ENCODE peak calls at places on chromosomes 6 and 20, in six cellular contexts. G, E, Z, D, T and Q are unnamed samples.

GRCh38 chr6:148852688-148853087 is 105.9 kb downstream of the UST start:
- DNase-seq in Z (no peak), G (no peak), E (no peak), T (no peak), D (no peak), Q (no peak)

GRCh38 chr20:37823276-37823980 is 79.5 kb upstream of the VSTM2L start:
- DNase-seq in Z (no peak), T (no peak), D (no peak), E (peak; percentile 52), G (no peak), Q (no peak)

GRCh38 chr6:88251261-88251660 is 85.1 kb upstream of the CNR1 start:
- DNase-seq in T (no peak), D (no peak), E (no peak), Z (no peak), G (no peak), Q (no peak)

GRCh38 chr6:14349507-14349906 is 231.9 kb downstream of the CD83 start:
- DNase-seq in E (no peak), T (no peak), G (no peak), Z (no peak), D (no peak), Q (no peak)

GRCh38 chr20:35104685-35105295 is 12.2 kb upstream of the TRPC4AP start:
- DNase-seq in D (no peak), Z (no peak), G (no peak), T (no peak), E (no peak), Q (no peak)

GRCh38 chr6:149248688-149249369 is 68.7 kb upstream of the TAB2 start:
- DNase-seq in G (no peak), E (peak; percentile 27), Z (no peak), T (no peak), D (no peak), Q (peak; percentile 88)

GRCh38 chr6:44593539-44593944 is 206.0 kb downstream of the CDC5L start:
- DNase-seq in D (peak; percentile 73), G (peak; percentile 13), Z (peak; percentile 28), T (peak; percentile 22), E (no peak), Q (peak; percentile 44)

GRCh38 chr6:44820366-44821158 is 433.1 kb downstream of the CDC5L start:
- DNase-seq in D (no peak), T (no peak), E (peak; percentile 26), Z (no peak), G (no peak), Q (no peak)

GRCh38 chr20:49865559-49865958 is 49.8 kb downstream of the SPATA2 start:
- DNase-seq in G (no peak), D (no peak), Z (no peak), T (no peak), E (no peak), Q (no peak)

GRCh38 chr20:21202284-21202683 is 76.4 kb downstream of the KIZ start:
- DNase-seq in D (no peak), G (no peak), Z (no peak), T (no peak), E (peak; percentile 17), Q (no peak)

GRCh38 chr6:158969148-158969547 is 30.9 kb downstream of the RSPH3 start:
- DNase-seq in E (no peak), D (peak; percentile 21), G (no peak), T (no peak), Z (no peak), Q (no peak)

GRCh38 chr6:44072959-44073611 is 54.2 kb downstream of the MRPL14 start:
- DNase-seq in E (peak; percentile 86), Z (peak; percentile 72), G (peak; percentile 65), T (peak; percentile 77), D (peak; percentile 94), Q (peak; percentile 90)

GRCh38 chr20:24681634-24682495 is 212.4 kb downstream of the SYNDIG1 start:
- DNase-seq in Z (no peak), G (no peak), T (no peak), E (no peak), D (no peak), Q (no peak)

GRCh38 chr6:18207949-18208348 is 52.7 kb downstream of the KDM1B start:
- DNase-seq in G (no peak), Z (no peak), T (no peak), E (no peak), D (no peak), Q (no peak)

GRCh38 chr6:18262812-18263560 is 1.3 kb downstream of the DEK start:
- DNase-seq in G (no peak), E (peak; percentile 29), T (no peak), Z (no peak), D (peak; percentile 79), Q (peak; percentile 42)

GRCh38 chr6:54860739-54861138 is 14.2 kb downstream of the FAM83B start:
- DNase-seq in E (peak; percentile 78), G (no peak), T (no peak), D (no peak), Z (no peak), Q (no peak)

GRCh38 chr20:34708621-34709043 is 4.5 kb downstream of the TP53INP2 start:
- DNase-seq in D (peak; percentile 60), G (peak; percentile 49), E (no peak), T (peak; percentile 60), Z (peak; percentile 72), Q (peak; percentile 77)

GRCh38 chr6:74731921-74732320 is 473.9 kb downstream of the COL12A1 start:
- DNase-seq in D (no peak), E (peak; percentile 27), T (no peak), Z (no peak), G (no peak), Q (no peak)

GRCh38 chr6:134145786-134146185 is 93.4 kb upstream of the SLC2A12 start:
- DNase-seq in G (no peak), T (no peak), Z (no peak), E (no peak), D (peak; percentile 25), Q (no peak)

GRCh38 chr6:136582702-136583471 is 32.7 kb upstream of the MAP7 start:
- DNase-seq in D (peak; percentile 52), Z (peak; percentile 50), E (peak; percentile 69), T (no peak), G (no peak), Q (no peak)

GRCh38 chr20:48652961-48653705 is 174.7 kb downstream of the PREX1 start:
- DNase-seq in G (no peak), T (no peak), E (no peak), D (no peak), Z (no peak), Q (no peak)

GRCh38 chr6:44056392-44057237 is 70.6 kb downstream of the MRPL14 start:
- DNase-seq in D (no peak), T (peak; percentile 92), Z (no peak), E (peak; percentile 14), G (no peak), Q (peak; percentile 49)

GRCh38 chr6:44253307-44254101 is 3.8 kb downstream of the SLC35B2 start:
- DNase-seq in D (peak; percentile 53), E (peak; percentile 26), Z (no peak), T (no peak), G (peak; percentile 41), Q (peak; percentile 77)

GRCh38 chr6:72424476-72424875 is 197.4 kb upstream of the KCNQ5 start:
- DNase-seq in G (no peak), T (no peak), D (no peak), Z (no peak), E (peak; percentile 65), Q (no peak)

GRCh38 chr6:144749263-144749662 is 464.1 kb downstream of the UTRN start:
- DNase-seq in G (no peak), Z (no peak), E (no peak), T (no peak), D (no peak), Q (no peak)

GRCh38 chr6:56649782-56650181 is 7.1 kb upstream of the DST start:
- DNase-seq in T (no peak), D (no peak), G (no peak), E (peak; percentile 47), Z (no peak), Q (no peak)

GRCh38 chr6:157571995-157572394 is 191.0 kb downstream of the ZDHHC14 start:
- DNase-seq in Z (no peak), D (peak; percentile 21), G (no peak), T (no peak), E (no peak), Q (no peak)

GRCh38 chr6:169866668-169867521 is 115.5 kb downstream of the ERMARD start:
- DNase-seq in E (no peak), Z (no peak), G (no peak), T (no peak), D (no peak), Q (no peak)

GRCh38 chr20:22303523-22303922 is 280.8 kb downstream of the FOXA2 start:
- DNase-seq in Z (peak; percentile 53), E (no peak), T (no peak), D (no peak), G (no peak), Q (no peak)

DNA sequence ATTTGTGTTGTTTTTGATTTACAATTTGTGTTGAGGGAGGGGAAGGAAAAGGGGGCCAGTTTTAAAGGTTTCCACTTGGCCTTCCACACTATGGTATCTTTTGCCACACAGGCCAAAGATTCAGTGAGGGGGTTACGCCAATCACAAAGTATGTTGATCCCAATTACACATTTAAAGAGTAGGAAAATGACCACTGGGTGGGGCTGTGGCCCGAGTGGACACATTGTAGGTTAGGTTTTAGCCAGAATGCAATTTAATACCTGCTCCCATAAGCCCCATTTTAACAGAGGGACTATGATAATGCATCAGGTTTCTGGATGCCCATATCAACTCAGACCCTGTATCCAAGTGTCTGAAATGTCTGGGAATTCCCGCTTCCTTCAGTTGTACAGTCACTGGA is 15.6 kb downstream of the VGLL2 start:
- DNase-seq in Z (no peak), E (no peak), T (no peak), D (no peak), G (no peak), Q (no peak)
- TF ChIP-seq CTCF in Z (peak; percentile 25), E (peak; percentile 22), T (no peak), D (peak; percentile 47), G (no peak), Q (no peak)

GRCh38 chr20:41412324-41412723 is 45.7 kb upstream of the EMILIN3 start:
- DNase-seq in G (no peak), E (no peak), T (no peak), D (no peak), Z (no peak), Q (no peak)

GRCh38 chr20:41408986-41409385 is 42.4 kb upstream of the EMILIN3 start:
- DNase-seq in E (no peak), G (no peak), Z (no peak), D (no peak), T (no peak), Q (no peak)

GRCh38 chr20:41413169-41413568 is 46.6 kb upstream of the EMILIN3 start:
- DNase-seq in E (no peak), G (no peak), T (no peak), Z (no peak), D (no peak), Q (no peak)

GRCh38 chr20:41408131-41408789 is 41.6 kb upstream of the EMILIN3 start:
- DNase-seq in T (no peak), Z (no peak), E (no peak), D (no peak), G (no peak), Q (no peak)

GRCh38 chr20:41411458-41411857 is 44.8 kb upstream of the EMILIN3 start:
- DNase-seq in G (no peak), T (no peak), Z (no peak), D (peak; percentile 50), E (peak; percentile 5), Q (no peak)
- TF ChIP-seq CTCF in G (peak; percentile 50), T (peak; percentile 35), Z (peak; percentile 56), D (peak; percentile 80), E (peak; percentile 39), Q (no peak)

GRCh38 chr6:6002005-6002808 is 4.5 kb downstream of the NRN1 start:
- DNase-seq in T (no peak), Z (no peak), E (no peak), D (no peak), G (no peak), Q (no peak)
- TF ChIP-seq CTCF in T (no peak), Z (no peak), E (no peak), D (no peak), G (no peak), Q (no peak)

GRCh38 chr20:7375905-7376304 is 564.4 kb downstream of the HAO1 start:
- DNase-seq in G (no peak), Z (no peak), T (no peak), D (peak; percentile 41), E (no peak), Q (no peak)
- TF ChIP-seq CTCF in G (no peak), Z (peak; percentile 32), T (no peak), D (peak; percentile 75), E (peak; percentile 55), Q (peak; percentile 30)